ENCODE peak calls at places on chromosome 11, in ten cellular contexts. One of them, this sample, is unnamed.

GRCh38 chr11:108112059-108112458 is 9.3 kb upstream of the ACAT1 start:
- DNase-seq in HepG2: no peak
- DNase-seq in SK-N-SH: no peak
- DNase-seq in GM20000: no peak
- DNase-seq in glutamatergic neuron: no peak
- DNase-seq in fibroblast of pulmonary artery: no peak
- DNase-seq in uterus: no peak
- DNase-seq in H9: no peak
- DNase-seq in right atrium auricular region: no peak
- DNase-seq in mammary epithelial cell: no peak
- DNase-seq in this sample: no peak

GRCh38 chr11:11563193-11563592 is 58.6 kb downstream of the GALNT18 start:
- DNase-seq in HepG2: no peak
- DNase-seq in SK-N-SH: no peak
- DNase-seq in GM20000: no peak
- DNase-seq in glutamatergic neuron: no peak
- DNase-seq in fibroblast of pulmonary artery: no peak
- DNase-seq in uterus: no peak
- DNase-seq in H9: no peak
- DNase-seq in right atrium auricular region: no peak
- DNase-seq in mammary epithelial cell: no peak
- DNase-seq in this sample: no peak

GRCh38 chr11:2276999-2277328 is 6.6 kb upstream of the ASCL2 start:
- DNase-seq in HepG2: no peak
- DNase-seq in SK-N-SH: no peak
- DNase-seq in GM20000: no peak
- DNase-seq in glutamatergic neuron: no peak
- DNase-seq in fibroblast of pulmonary artery: no peak
- DNase-seq in uterus: peak; percentile 18
- DNase-seq in H9: peak; percentile 28
- DNase-seq in right atrium auricular region: peak; percentile 49
- DNase-seq in mammary epithelial cell: no peak
- DNase-seq in this sample: no peak

GRCh38 chr11:35144103-35144741 is 5.3 kb downstream of the CD44 start:
- DNase-seq in HepG2: no peak
- DNase-seq in SK-N-SH: no peak
- DNase-seq in GM20000: peak; percentile 75
- DNase-seq in glutamatergic neuron: no peak
- DNase-seq in fibroblast of pulmonary artery: peak; percentile 66
- DNase-seq in uterus: no peak
- DNase-seq in H9: no peak
- DNase-seq in right atrium auricular region: no peak
- DNase-seq in mammary epithelial cell: peak; percentile 87
- DNase-seq in this sample: no peak

GRCh38 chr11:119356349-119357031 is 10.0 kb upstream of the MFRP start:
- DNase-seq in HepG2: no peak
- DNase-seq in SK-N-SH: peak; percentile 95
- DNase-seq in GM20000: peak; percentile 92
- DNase-seq in glutamatergic neuron: peak; percentile 83
- DNase-seq in fibroblast of pulmonary artery: peak; percentile 73
- DNase-seq in uterus: peak; percentile 86
- DNase-seq in H9: peak; percentile 90
- DNase-seq in right atrium auricular region: peak; percentile 86
- DNase-seq in mammary epithelial cell: no peak
- DNase-seq in this sample: peak; percentile 79

GRCh38 chr11:65873280-65874156 is 918 bp upstream of the EFEMP2 start:
- DNase-seq in HepG2: peak; percentile 80
- DNase-seq in SK-N-SH: peak; percentile 98
- DNase-seq in GM20000: peak; percentile 97
- DNase-seq in glutamatergic neuron: peak; percentile 96
- DNase-seq in fibroblast of pulmonary artery: peak; percentile 91
- DNase-seq in uterus: peak; percentile 98
- DNase-seq in H9: peak; percentile 96
- DNase-seq in right atrium auricular region: peak; percentile 95
- DNase-seq in mammary epithelial cell: peak; percentile 88
- DNase-seq in this sample: peak; percentile 92

GRCh38 chr11:284081-285020 is 4.6 kb upstream of the PGGHG start:
- DNase-seq in HepG2: no peak
- DNase-seq in SK-N-SH: peak; percentile 34
- DNase-seq in GM20000: no peak
- DNase-seq in glutamatergic neuron: no peak
- DNase-seq in fibroblast of pulmonary artery: no peak
- DNase-seq in uterus: peak; percentile 13
- DNase-seq in H9: peak; percentile 34
- DNase-seq in right atrium auricular region: no peak
- DNase-seq in mammary epithelial cell: no peak
- DNase-seq in this sample: no peak

GRCh38 chr11:119509969-119510401 is 87.0 kb upstream of the THY1 start:
- DNase-seq in HepG2: no peak
- DNase-seq in SK-N-SH: no peak
- DNase-seq in GM20000: peak; percentile 80
- DNase-seq in glutamatergic neuron: no peak
- DNase-seq in fibroblast of pulmonary artery: peak; percentile 83
- DNase-seq in uterus: peak; percentile 42
- DNase-seq in H9: no peak
- DNase-seq in right atrium auricular region: peak; percentile 71
- DNase-seq in mammary epithelial cell: peak; percentile 94
- DNase-seq in this sample: no peak

DNA sequence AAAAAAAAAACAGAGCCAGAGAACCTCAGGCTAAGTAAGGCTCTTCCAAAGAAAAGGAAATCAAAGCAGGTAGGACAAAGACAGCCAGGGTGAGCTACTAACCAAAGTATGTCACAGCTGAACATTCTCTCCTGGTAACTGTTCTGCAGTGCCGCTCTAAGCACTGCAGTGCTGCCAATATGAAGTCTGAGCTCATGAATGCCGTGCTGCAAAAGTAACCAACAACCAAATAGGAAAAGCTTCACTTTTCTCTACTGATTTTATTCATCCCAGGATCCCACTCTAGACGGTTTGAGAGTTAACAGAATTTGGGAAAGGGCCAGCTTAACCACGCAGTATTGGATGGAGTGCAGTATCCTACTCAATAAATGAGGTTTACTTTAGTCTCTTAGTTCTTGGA is 3.5 kb downstream of the SIK3 start:
- DNase-seq in HepG2: no peak
- DNase-seq in SK-N-SH: no peak
- DNase-seq in GM20000: no peak
- DNase-seq in glutamatergic neuron: no peak
- DNase-seq in fibroblast of pulmonary artery: peak; percentile 49
- DNase-seq in uterus: no peak
- DNase-seq in H9: no peak
- DNase-seq in right atrium auricular region: no peak
- DNase-seq in mammary epithelial cell: peak; percentile 43
- DNase-seq in this sample: no peak
- TF ChIP-seq CTCF in HepG2: no peak
- TF ChIP-seq CTCF in SK-N-SH: no peak
- TF ChIP-seq CTCF in GM20000: no peak
- TF ChIP-seq CTCF in glutamatergic neuron: no peak
- TF ChIP-seq CTCF in fibroblast of pulmonary artery: no peak
- TF ChIP-seq CTCF in uterus: no peak
- TF ChIP-seq CTCF in H9: no peak
- TF ChIP-seq CTCF in right atrium auricular region: no peak
- TF ChIP-seq CTCF in mammary epithelial cell: no peak
- TF ChIP-seq CTCF in this sample: no peak

GRCh38 chr11:86815726-86816125 is 15.4 kb downstream of the PRSS23 start:
- DNase-seq in HepG2: no peak
- DNase-seq in SK-N-SH: no peak
- DNase-seq in GM20000: no peak
- DNase-seq in glutamatergic neuron: no peak
- DNase-seq in fibroblast of pulmonary artery: no peak
- DNase-seq in uterus: no peak
- DNase-seq in H9: no peak
- DNase-seq in right atrium auricular region: no peak
- DNase-seq in mammary epithelial cell: peak; percentile 30
- DNase-seq in this sample: no peak

GRCh38 chr11:86814775-86815174 is 14.4 kb downstream of the PRSS23 start:
- DNase-seq in HepG2: no peak
- DNase-seq in SK-N-SH: no peak
- DNase-seq in GM20000: no peak
- DNase-seq in glutamatergic neuron: no peak
- DNase-seq in fibroblast of pulmonary artery: peak; percentile 36
- DNase-seq in uterus: no peak
- DNase-seq in H9: no peak
- DNase-seq in right atrium auricular region: no peak
- DNase-seq in mammary epithelial cell: no peak
- DNase-seq in this sample: no peak

GRCh38 chr11:86816251-86816726 is 15.9 kb downstream of the PRSS23 start:
- DNase-seq in HepG2: no peak
- DNase-seq in SK-N-SH: no peak
- DNase-seq in GM20000: no peak
- DNase-seq in glutamatergic neuron: no peak
- DNase-seq in fibroblast of pulmonary artery: peak; percentile 84
- DNase-seq in uterus: no peak
- DNase-seq in H9: no peak
- DNase-seq in right atrium auricular region: no peak
- DNase-seq in mammary epithelial cell: no peak
- DNase-seq in this sample: no peak

GRCh38 chr11:86812981-86813380 is 12.6 kb downstream of the PRSS23 start:
- DNase-seq in HepG2: no peak
- DNase-seq in SK-N-SH: no peak
- DNase-seq in GM20000: no peak
- DNase-seq in glutamatergic neuron: no peak
- DNase-seq in fibroblast of pulmonary artery: no peak
- DNase-seq in uterus: no peak
- DNase-seq in H9: no peak
- DNase-seq in right atrium auricular region: no peak
- DNase-seq in mammary epithelial cell: no peak
- DNase-seq in this sample: no peak

DNA sequence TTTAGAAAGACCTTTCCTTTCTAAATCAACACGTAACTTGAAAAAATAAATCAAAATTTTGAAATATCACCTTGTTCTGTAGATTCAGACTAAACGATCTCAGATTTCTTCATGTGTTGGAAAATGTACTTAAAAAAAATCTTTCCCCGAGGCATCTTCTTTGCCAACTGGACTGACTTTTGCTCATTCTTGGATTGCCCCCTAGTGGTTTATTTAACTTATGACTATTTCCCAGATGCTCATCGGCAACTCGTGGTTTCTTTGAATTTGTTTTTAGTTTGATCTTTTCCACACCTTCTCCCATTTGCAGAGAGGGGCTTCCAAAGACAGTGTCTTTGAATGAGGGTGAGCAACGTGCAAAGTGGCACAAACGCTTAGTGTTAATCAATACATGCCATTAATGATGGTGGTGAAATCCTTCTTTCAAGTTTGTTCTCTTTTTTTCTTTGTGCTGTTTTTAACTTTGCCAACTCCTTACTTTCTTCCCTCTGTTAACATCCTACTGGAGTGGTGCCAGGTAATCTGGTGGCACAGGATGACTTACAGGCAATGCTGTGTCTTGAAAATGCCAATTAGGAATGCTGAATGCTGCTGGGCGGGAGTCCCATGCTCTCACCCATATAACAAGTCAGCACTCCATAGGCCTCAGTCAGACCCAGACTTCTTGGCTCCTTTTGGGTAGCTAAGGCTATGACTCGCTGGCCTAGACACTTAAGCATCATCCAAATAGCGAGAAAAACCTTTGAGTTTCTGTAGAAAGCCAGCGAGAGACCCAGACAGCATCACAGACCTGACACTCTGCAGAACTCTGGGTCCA is 18.3 kb downstream of the PRSS23 start:
- DNase-seq in HepG2: peak; percentile 42
- DNase-seq in SK-N-SH: peak; percentile 51
- DNase-seq in GM20000: peak; percentile 55
- DNase-seq in glutamatergic neuron: no peak
- DNase-seq in fibroblast of pulmonary artery: peak; percentile 89
- DNase-seq in uterus: no peak
- DNase-seq in H9: no peak
- DNase-seq in right atrium auricular region: no peak
- DNase-seq in mammary epithelial cell: peak; percentile 50
- DNase-seq in this sample: no peak
- TF ChIP-seq CTCF in HepG2: peak; percentile 72
- TF ChIP-seq CTCF in SK-N-SH: peak; percentile 76
- TF ChIP-seq CTCF in GM20000: peak; percentile 42
- TF ChIP-seq CTCF in glutamatergic neuron: peak; percentile 93
- TF ChIP-seq CTCF in fibroblast of pulmonary artery: peak; percentile 55
- TF ChIP-seq CTCF in uterus: peak; percentile 64
- TF ChIP-seq CTCF in H9: peak; percentile 87
- TF ChIP-seq CTCF in right atrium auricular region: peak; percentile 59
- TF ChIP-seq CTCF in mammary epithelial cell: peak; percentile 60
- TF ChIP-seq CTCF in this sample: peak; percentile 87

GRCh38 chr11:22192289-22192641 is 620 bp upstream of the ANO5 start:
- DNase-seq in HepG2: peak; percentile 12
- DNase-seq in SK-N-SH: peak; percentile 52
- DNase-seq in GM20000: no peak
- DNase-seq in glutamatergic neuron: no peak
- DNase-seq in fibroblast of pulmonary artery: no peak
- DNase-seq in uterus: no peak
- DNase-seq in H9: peak; percentile 75
- DNase-seq in right atrium auricular region: no peak
- DNase-seq in mammary epithelial cell: no peak
- DNase-seq in this sample: peak; percentile 24

GRCh38 chr11:22192642-22193347 is at the start of gene ANO5:
- DNase-seq in HepG2: no peak
- DNase-seq in SK-N-SH: peak; percentile 89
- DNase-seq in GM20000: peak; percentile 52
- DNase-seq in glutamatergic neuron: peak; percentile 75
- DNase-seq in fibroblast of pulmonary artery: peak; percentile 1
- DNase-seq in uterus: peak; percentile 34
- DNase-seq in H9: peak; percentile 89
- DNase-seq in right atrium auricular region: peak; percentile 62
- DNase-seq in mammary epithelial cell: no peak
- DNase-seq in this sample: peak; percentile 66

GRCh38 chr11:22193348-22194051 is 615 bp downstream of the ANO5 start:
- DNase-seq in HepG2: no peak
- DNase-seq in SK-N-SH: peak; percentile 71
- DNase-seq in GM20000: peak; percentile 31
- DNase-seq in glutamatergic neuron: peak; percentile 43
- DNase-seq in fibroblast of pulmonary artery: no peak
- DNase-seq in uterus: peak; percentile 13
- DNase-seq in H9: peak; percentile 68
- DNase-seq in right atrium auricular region: no peak
- DNase-seq in mammary epithelial cell: no peak
- DNase-seq in this sample: peak; percentile 38

GRCh38 chr11:22197139-22197893 is 4.4 kb downstream of the ANO5 start:
- DNase-seq in HepG2: no peak
- DNase-seq in SK-N-SH: no peak
- DNase-seq in GM20000: no peak
- DNase-seq in glutamatergic neuron: no peak
- DNase-seq in fibroblast of pulmonary artery: no peak
- DNase-seq in uterus: no peak
- DNase-seq in H9: no peak
- DNase-seq in right atrium auricular region: no peak
- DNase-seq in mammary epithelial cell: no peak
- DNase-seq in this sample: no peak

GRCh38 chr11:22194907-22195306 is 2.0 kb downstream of the ANO5 start:
- DNase-seq in HepG2: no peak
- DNase-seq in SK-N-SH: no peak
- DNase-seq in GM20000: no peak
- DNase-seq in glutamatergic neuron: no peak
- DNase-seq in fibroblast of pulmonary artery: no peak
- DNase-seq in uterus: no peak
- DNase-seq in H9: no peak
- DNase-seq in right atrium auricular region: no peak
- DNase-seq in mammary epithelial cell: no peak
- DNase-seq in this sample: no peak
- TF ChIP-seq CTCF in HepG2: no peak
- TF ChIP-seq CTCF in SK-N-SH: peak; percentile 11
- TF ChIP-seq CTCF in GM20000: no peak
- TF ChIP-seq CTCF in glutamatergic neuron: peak; percentile 51
- TF ChIP-seq CTCF in fibroblast of pulmonary artery: no peak
- TF ChIP-seq CTCF in uterus: no peak
- TF ChIP-seq CTCF in H9: peak; percentile 12
- TF ChIP-seq CTCF in right atrium auricular region: no peak
- TF ChIP-seq CTCF in mammary epithelial cell: no peak
- TF ChIP-seq CTCF in this sample: peak; percentile 34

GRCh38 chr11:58968251-58968711 is 29.0 kb downstream of the GLYATL1 start:
- DNase-seq in HepG2: no peak
- DNase-seq in SK-N-SH: no peak
- DNase-seq in GM20000: no peak
- DNase-seq in glutamatergic neuron: no peak
- DNase-seq in fibroblast of pulmonary artery: no peak
- DNase-seq in uterus: no peak
- DNase-seq in H9: peak; percentile 43
- DNase-seq in right atrium auricular region: no peak
- DNase-seq in mammary epithelial cell: peak; percentile 11
- DNase-seq in this sample: peak; percentile 12

GRCh38 chr11:58958500-58958899 is 19.2 kb downstream of the GLYATL1 start:
- DNase-seq in HepG2: peak; percentile 23
- DNase-seq in SK-N-SH: peak; percentile 24
- DNase-seq in GM20000: peak; percentile 60
- DNase-seq in glutamatergic neuron: peak; percentile 36
- DNase-seq in fibroblast of pulmonary artery: no peak
- DNase-seq in uterus: no peak
- DNase-seq in H9: peak; percentile 42
- DNase-seq in right atrium auricular region: no peak
- DNase-seq in mammary epithelial cell: no peak
- DNase-seq in this sample: peak; percentile 30

GRCh38 chr11:58957922-58958321 is 18.6 kb downstream of the GLYATL1 start:
- DNase-seq in HepG2: no peak
- DNase-seq in SK-N-SH: no peak
- DNase-seq in GM20000: peak; percentile 11
- DNase-seq in glutamatergic neuron: no peak
- DNase-seq in fibroblast of pulmonary artery: no peak
- DNase-seq in uterus: no peak
- DNase-seq in H9: no peak
- DNase-seq in right atrium auricular region: no peak
- DNase-seq in mammary epithelial cell: no peak
- DNase-seq in this sample: no peak

GRCh38 chr11:58965246-58965985 is 26.1 kb downstream of the GLYATL1 start:
- DNase-seq in HepG2: no peak
- DNase-seq in SK-N-SH: no peak
- DNase-seq in GM20000: no peak
- DNase-seq in glutamatergic neuron: no peak
- DNase-seq in fibroblast of pulmonary artery: no peak
- DNase-seq in uterus: no peak
- DNase-seq in H9: no peak
- DNase-seq in right atrium auricular region: no peak
- DNase-seq in mammary epithelial cell: peak; percentile 17
- DNase-seq in this sample: no peak

GRCh38 chr11:58963551-58964075 is 24.3 kb downstream of the GLYATL1 start:
- DNase-seq in HepG2: no peak
- DNase-seq in SK-N-SH: peak; percentile 15
- DNase-seq in GM20000: no peak
- DNase-seq in glutamatergic neuron: peak; percentile 47
- DNase-seq in fibroblast of pulmonary artery: peak; percentile 74
- DNase-seq in uterus: no peak
- DNase-seq in H9: peak; percentile 94
- DNase-seq in right atrium auricular region: no peak
- DNase-seq in mammary epithelial cell: peak; percentile 89
- DNase-seq in this sample: no peak
- TF ChIP-seq CTCF in HepG2: no peak
- TF ChIP-seq CTCF in SK-N-SH: peak; percentile 27
- TF ChIP-seq CTCF in GM20000: no peak
- TF ChIP-seq CTCF in glutamatergic neuron: no peak
- TF ChIP-seq CTCF in fibroblast of pulmonary artery: peak; percentile 17
- TF ChIP-seq CTCF in uterus: no peak
- TF ChIP-seq CTCF in H9: peak; percentile 53
- TF ChIP-seq CTCF in right atrium auricular region: no peak
- TF ChIP-seq CTCF in mammary epithelial cell: no peak
- TF ChIP-seq CTCF in this sample: no peak

This sample was measured in endothelial cell.